ENCODE peak calls at places on chromosomes 16 and 17, in ten cellular contexts. K, C, B, V, D, U, H, L, I and Y are unnamed samples.
A peak's percentile ranks its signal among the peaks of the same experiment; 100 is the strongest.

GRCh38 chr17:34865696-34866095 is 95.6 kb downstream of the CCT6B start:
- DNase-seq in K (no peak), C (no peak), B (no peak), V (no peak), D (no peak), U (no peak), H (no peak), L (no peak), I (no peak), Y (no peak)

GRCh38 chr16:84673203-84673535 is 24.9 kb downstream of the KLHL36 start:
- DNase-seq in K (no peak), C (no peak), B (no peak), V (no peak), D (no peak), U (no peak), H (no peak), L (no peak), I (no peak), Y (no peak)

GRCh38 chr17:42009170-42009569 is 8.1 kb downstream of the DNAJC7 start:
- DNase-seq in K (peak; percentile 51), C (no peak), B (no peak), V (no peak), D (no peak), U (no peak), H (no peak), L (no peak), I (no peak), Y (no peak)

GRCh38 chr17:335691-336090 is 16.9 kb downstream of the RPH3AL start:
- DNase-seq in K (no peak), C (no peak), B (no peak), V (no peak), D (no peak), U (no peak), H (peak; percentile 60), L (no peak), I (no peak), Y (no peak)

GRCh38 chr17:7019839-7020519 is 2.9 kb upstream of the BCL6B start:
- DNase-seq in K (peak; percentile 77), C (no peak), B (peak; percentile 68), V (peak; percentile 57), D (peak; percentile 81), U (peak; percentile 37), H (peak; percentile 83), L (no peak), I (peak; percentile 58), Y (no peak)

GRCh38 chr17:76278952-76279741 is 14.0 kb downstream of the UBALD2 start:
- DNase-seq in K (peak; percentile 78), C (peak; percentile 91), B (peak; percentile 91), V (peak; percentile 95), D (peak; percentile 90), U (peak; percentile 93), H (peak; percentile 94), L (peak; percentile 96), I (peak; percentile 89), Y (peak; percentile 93)

GRCh38 chr17:57408064-57408811 is 151.9 kb downstream of the MSI2 start:
- DNase-seq in K (no peak), C (no peak), B (peak; percentile 42), V (no peak), D (no peak), U (no peak), H (no peak), L (no peak), I (no peak), Y (no peak)

GRCh38 chr16:88014201-88014781 is 63.1 kb downstream of the BANP start:
- DNase-seq in K (peak; percentile 37), C (peak; percentile 42), B (no peak), V (peak; percentile 23), D (no peak), U (no peak), H (peak; percentile 49), L (no peak), I (no peak), Y (no peak)

GRCh38 chr17:79924639-79924976 is 85.4 kb upstream of the CBX4 start:
- DNase-seq in K (no peak), C (no peak), B (no peak), V (no peak), D (no peak), U (no peak), H (no peak), L (no peak), I (no peak), Y (no peak)

GRCh38 chr17:79921411-79922160 is 82.3 kb upstream of the CBX4 start:
- DNase-seq in K (no peak), C (no peak), B (peak; percentile 45), V (no peak), D (no peak), U (no peak), H (no peak), L (no peak), I (no peak), Y (no peak)

GRCh38 chr17:79922161-79922569 is 82.9 kb upstream of the CBX4 start:
- DNase-seq in K (no peak), C (no peak), B (peak; percentile 63), V (no peak), D (no peak), U (no peak), H (no peak), L (no peak), I (no peak), Y (no peak)

GRCh38 chr17:79923974-79924638 is 84.9 kb upstream of the CBX4 start:
- DNase-seq in K (peak; percentile 77), C (no peak), B (peak; percentile 82), V (peak; percentile 70), D (no peak), U (peak; percentile 42), H (no peak), L (no peak), I (peak; percentile 80), Y (no peak)

GRCh38 chr17:79922798-79923197 is 83.6 kb upstream of the CBX4 start:
- DNase-seq in K (no peak), C (no peak), B (no peak), V (no peak), D (no peak), U (no peak), H (no peak), L (no peak), I (no peak), Y (no peak)
- TF ChIP-seq EP300 in K (no peak), C (no peak), B (no peak), V (no peak), D (no peak), U (no peak), H (no peak), L (no peak), I (no peak), Y (no peak)

GRCh38 chr17:33178641-33179040 is 114.5 kb downstream of the ASIC2 start:
- DNase-seq in K (no peak), C (no peak), B (no peak), V (no peak), D (no peak), U (no peak), H (no peak), L (no peak), I (no peak), Y (no peak)

GRCh38 chr17:33171931-33172330 is 121.2 kb downstream of the ASIC2 start:
- DNase-seq in K (no peak), C (no peak), B (no peak), V (no peak), D (no peak), U (no peak), H (no peak), L (no peak), I (no peak), Y (no peak)

GRCh38 chr17:33169580-33170285 is 123.4 kb downstream of the ASIC2 start:
- DNase-seq in K (peak; percentile 23), C (no peak), B (no peak), V (no peak), D (no peak), U (no peak), H (no peak), L (no peak), I (no peak), Y (no peak)

DNA sequence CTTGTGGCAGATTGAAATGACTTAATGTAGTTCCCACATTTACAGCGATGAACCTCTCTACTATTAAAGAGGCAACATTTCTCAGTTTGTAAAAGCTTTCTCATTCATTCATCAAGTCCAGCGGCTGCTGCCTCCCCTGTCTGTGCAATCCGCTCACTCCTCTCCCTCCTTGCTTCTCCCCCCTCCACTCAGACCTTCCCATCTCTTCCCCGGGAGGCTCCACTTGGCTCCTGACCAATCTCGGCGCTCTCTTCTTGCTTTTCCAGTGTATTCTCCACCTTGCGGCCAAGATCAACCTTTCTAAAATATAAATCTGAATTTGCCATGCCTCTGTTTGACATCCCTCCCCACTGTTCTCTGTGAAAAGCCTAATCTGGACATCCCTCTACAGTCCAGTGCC is 117.5 kb downstream of the ASIC2 start:
- DNase-seq in K (no peak), C (no peak), B (no peak), V (no peak), D (peak; percentile 21), U (no peak), H (no peak), L (no peak), I (no peak), Y (no peak)
- TF ChIP-seq POLR2A in K (no peak), C (no peak), B (no peak), V (no peak), D (no peak), U (no peak), H (no peak), L (no peak), I (no peak), Y (no peak)

GRCh38 chr17:38735161-38735997 is 5.2 kb downstream of the CISD3 start:
- DNase-seq in K (peak; percentile 50), C (no peak), B (peak; percentile 66), V (peak; percentile 60), D (peak; percentile 78), U (peak; percentile 66), H (no peak), L (no peak), I (peak; percentile 72), Y (no peak)

GRCh38 chr17:38734235-38734633 is 4.1 kb downstream of the CISD3 start:
- DNase-seq in K (no peak), C (no peak), B (no peak), V (no peak), D (no peak), U (no peak), H (no peak), L (no peak), I (no peak), Y (no peak)

GRCh38 chr17:38731526-38732294 is 1.6 kb downstream of the CISD3 start:
- DNase-seq in K (no peak), C (no peak), B (peak; percentile 58), V (no peak), D (no peak), U (no peak), H (peak; percentile 79), L (no peak), I (no peak), Y (no peak)

GRCh38 chr17:38732376-38733314 is 2.5 kb downstream of the CISD3 start:
- DNase-seq in K (no peak), C (no peak), B (peak; percentile 51), V (peak; percentile 73), D (no peak), U (peak; percentile 59), H (no peak), L (no peak), I (no peak), Y (no peak)

GRCh38 chr17:38733315-38734234 is 3.4 kb downstream of the CISD3 start:
- DNase-seq in K (peak; percentile 67), C (no peak), B (no peak), V (no peak), D (no peak), U (no peak), H (no peak), L (no peak), I (peak; percentile 59), Y (no peak)
- TF ChIP-seq CTCF in K (no peak), C (no peak), B (no peak), V (no peak), D (no peak), U (no peak), H (no peak), L (no peak), I (peak; percentile 58), Y (no peak)

DNA sequence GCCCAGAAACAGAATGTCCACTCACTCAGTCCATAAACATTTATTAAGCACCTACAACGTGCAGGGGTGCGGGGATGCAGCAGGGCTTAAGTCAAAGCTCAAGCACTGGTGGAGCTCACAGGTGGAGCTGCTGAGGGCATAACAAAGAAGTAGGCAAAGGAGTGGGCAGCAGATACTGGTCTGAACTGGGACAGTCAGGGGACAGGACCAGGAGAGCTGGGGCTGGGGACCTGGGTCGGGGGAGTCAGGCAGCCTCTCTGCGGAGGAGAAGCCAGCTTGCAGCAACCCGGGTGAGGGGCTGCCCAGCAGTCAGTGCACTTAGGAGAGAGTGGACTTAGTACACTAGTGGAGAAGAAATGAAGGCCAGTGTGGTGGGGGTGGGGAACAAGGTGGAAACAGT is 10.0 kb upstream of the TNFRSF13B start:
- DNase-seq in K (no peak), C (no peak), B (no peak), V (no peak), D (no peak), U (no peak), H (no peak), L (no peak), I (no peak), Y (no peak)
- TF ChIP-seq EP300 in K (no peak), C (no peak), B (no peak), V (no peak), D (no peak), U (no peak), H (no peak), L (no peak), I (no peak), Y (no peak)